ENCODE peak calls at places on chromosome 19, in seven cellular contexts. One of them, this sample, is unnamed.

GRCh38 chr19:41248895-41249294 is 15.3 kb upstream of the HNRNPUL1 start:
- DNase-seq in CD4-positive, alpha-beta T cell: no peak
- DNase-seq in central memory CD4-positive, alpha-beta T cell: no peak
- DNase-seq in upper lobe of right lung: no peak
- DNase-seq in transverse colon: no peak
- DNase-seq in colonic mucosa: no peak
- DNase-seq in HS-27A: no peak
- DNase-seq in this sample: no peak

GRCh38 chr19:1896508-1896907 is 8.7 kb upstream of the ADAT3 start:
- DNase-seq in CD4-positive, alpha-beta T cell: no peak
- DNase-seq in central memory CD4-positive, alpha-beta T cell: no peak
- DNase-seq in upper lobe of right lung: no peak
- DNase-seq in transverse colon: no peak
- DNase-seq in colonic mucosa: no peak
- DNase-seq in HS-27A: no peak
- DNase-seq in this sample: no peak

GRCh38 chr19:41869374-41869955 is 7.6 kb upstream of the CD79A start:
- DNase-seq in CD4-positive, alpha-beta T cell: no peak
- DNase-seq in central memory CD4-positive, alpha-beta T cell: no peak
- DNase-seq in upper lobe of right lung: no peak
- DNase-seq in transverse colon: no peak
- DNase-seq in colonic mucosa: no peak
- DNase-seq in HS-27A: no peak
- DNase-seq in this sample: no peak

GRCh38 chr19:11377237-11377636 is 2.8 kb downstream of the SWSAP1 start:
- DNase-seq in CD4-positive, alpha-beta T cell: no peak
- DNase-seq in central memory CD4-positive, alpha-beta T cell: no peak
- DNase-seq in upper lobe of right lung: no peak
- DNase-seq in transverse colon: peak; percentile 48
- DNase-seq in colonic mucosa: no peak
- DNase-seq in HS-27A: peak; percentile 62
- DNase-seq in this sample: no peak

GRCh38 chr19:58279042-58279924 is 528 bp downstream of the ZNF8 start:
- DNase-seq in CD4-positive, alpha-beta T cell: peak; percentile 3
- DNase-seq in central memory CD4-positive, alpha-beta T cell: peak; percentile 8
- DNase-seq in upper lobe of right lung: peak; percentile 86
- DNase-seq in transverse colon: peak; percentile 63
- DNase-seq in colonic mucosa: peak; percentile 78
- DNase-seq in HS-27A: peak; percentile 31
- DNase-seq in this sample: no peak

GRCh38 chr19:19461671-19462622 is 53.4 kb downstream of the TSSK6 start:
- DNase-seq in CD4-positive, alpha-beta T cell: no peak
- DNase-seq in central memory CD4-positive, alpha-beta T cell: no peak
- DNase-seq in upper lobe of right lung: peak; percentile 75
- DNase-seq in transverse colon: peak; percentile 72
- DNase-seq in colonic mucosa: peak; percentile 69
- DNase-seq in HS-27A: no peak
- DNase-seq in this sample: no peak

GRCh38 chr19:12856684-12857083 is 18.4 kb downstream of the MAST1 start:
- DNase-seq in CD4-positive, alpha-beta T cell: no peak
- DNase-seq in central memory CD4-positive, alpha-beta T cell: no peak
- DNase-seq in upper lobe of right lung: no peak
- DNase-seq in transverse colon: no peak
- DNase-seq in colonic mucosa: no peak
- DNase-seq in HS-27A: no peak
- DNase-seq in this sample: no peak

GRCh38 chr19:35689836-35690235 is 14.5 kb upstream of the ZBTB32 start:
- DNase-seq in CD4-positive, alpha-beta T cell: no peak
- DNase-seq in central memory CD4-positive, alpha-beta T cell: no peak
- DNase-seq in upper lobe of right lung: no peak
- DNase-seq in transverse colon: no peak
- DNase-seq in colonic mucosa: no peak
- DNase-seq in HS-27A: no peak
- DNase-seq in this sample: no peak

GRCh38 chr19:2678043-2678671 is 24.3 kb downstream of the GNG7 start:
- DNase-seq in CD4-positive, alpha-beta T cell: no peak
- DNase-seq in central memory CD4-positive, alpha-beta T cell: no peak
- DNase-seq in upper lobe of right lung: no peak
- DNase-seq in transverse colon: peak; percentile 39
- DNase-seq in colonic mucosa: no peak
- DNase-seq in HS-27A: no peak
- DNase-seq in this sample: no peak

GRCh38 chr19:30556230-30556711 is 184.1 kb downstream of the ZNF536 start:
- DNase-seq in CD4-positive, alpha-beta T cell: no peak
- DNase-seq in central memory CD4-positive, alpha-beta T cell: no peak
- DNase-seq in upper lobe of right lung: no peak
- DNase-seq in transverse colon: no peak
- DNase-seq in colonic mucosa: no peak
- DNase-seq in HS-27A: no peak
- DNase-seq in this sample: no peak